ENCODE peak calls at places on chromosomes 16 and 17, in five cellular contexts. H is neuronal stem cell, D is mesenchymal stem cell, Q is H1, J is H9. L is an unnamed sample.

GRCh38 chr16:55480228-55480655 is 1.2 kb downstream of the MMP2 start:
- DNase-seq in H (no peak), D (peak), Q (no peak), J (peak), L (peak)

GRCh38 chr17:8223356-8224063 is 13.1 kb upstream of the AURKB start:
- DNase-seq in H (peak), D (peak), Q (no peak), J (peak), L (no peak)

GRCh38 chr16:30875881-30876791 is 17.7 kb downstream of the BCL7C start:
- DNase-seq in H (no peak), D (peak), Q (no peak), J (no peak), L (peak)

GRCh38 chr16:51228097-51228659 is 77.1 kb upstream of the SALL1 start:
- DNase-seq in H (no peak), D (no peak), Q (no peak), J (no peak), L (no peak)

GRCh38 chr17:31819578-31819977 is 39.5 kb downstream of the COPRS start:
- DNase-seq in H (no peak), D (no peak), Q (no peak), J (no peak), L (peak)

GRCh38 chr17:49104511-49105074 is 28.0 kb upstream of the B4GALNT2 start:
- DNase-seq in H (no peak), D (peak), Q (no peak), J (no peak), L (no peak)

GRCh38 chr17:74460996-74461395 is 5.4 kb upstream of the CD300A start:
- DNase-seq in H (no peak), D (no peak), Q (no peak), J (no peak), L (no peak)

GRCh38 chr16:9457215-9457614 is 365.8 kb downstream of the HAPSTR1 start:
- DNase-seq in H (no peak), D (no peak), Q (no peak), J (no peak), L (no peak)

GRCh38 chr16:58114827-58115825 is 14.1 kb downstream of the CFAP20 start:
- DNase-seq in H (no peak), D (peak), Q (no peak), J (no peak), L (no peak)

GRCh38 chr17:11334493-11334892 is 93.5 kb downstream of the SHISA6 start:
- DNase-seq in H (no peak), D (no peak), Q (no peak), J (no peak), L (no peak)

GRCh38 chr16:17301593-17302135 is 169.1 kb downstream of the XYLT1 start:
- DNase-seq in H (no peak), D (no peak), Q (no peak), J (no peak), L (no peak)

GRCh38 chr17:73278465-73279453 is 17.1 kb upstream of the CPSF4L start:
- DNase-seq in H (no peak), D (no peak), Q (no peak), J (peak), L (peak)

GRCh38 chr17:5237541-5238016 is 2.9 kb upstream of the SCIMP start:
- DNase-seq in H (peak), D (peak), Q (peak), J (peak), L (peak)

GRCh38 chr17:2250140-2251095 is 53.2 kb downstream of the SMG6 start:
- DNase-seq in H (no peak), D (no peak), Q (no peak), J (no peak), L (no peak)

GRCh38 chr16:86211800-86212199 is 298.5 kb upstream of the FOXF1 start:
- DNase-seq in H (no peak), D (no peak), Q (no peak), J (no peak), L (no peak)
- H2BK12ac ChIP-seq in H (no peak), D (peak), Q (no peak), J (no peak), L (no peak)

DNA sequence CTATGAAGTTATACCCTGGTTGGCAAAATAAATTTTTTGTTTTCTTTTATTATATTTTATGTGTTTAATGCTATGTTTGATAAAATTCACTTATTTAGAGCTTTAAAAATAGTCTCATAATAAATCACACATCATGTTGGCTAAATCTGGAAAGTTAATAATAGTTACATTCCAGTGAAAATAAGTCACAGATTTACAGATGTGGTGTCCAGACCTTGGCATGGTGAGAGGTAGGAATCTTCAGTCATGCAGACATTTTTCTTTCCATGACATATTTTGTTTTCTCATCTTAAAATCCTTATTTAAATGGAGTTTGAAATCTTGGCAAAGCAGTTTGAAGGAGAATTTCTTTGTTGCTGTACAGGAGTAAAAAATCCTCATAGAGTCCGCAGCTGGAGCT is 48.1 kb upstream of the GOSR1 start:
- DNase-seq in H (no peak), D (no peak), Q (no peak), J (no peak), L (no peak)
- H3K27ac ChIP-seq in H (no peak), D (peak), Q (no peak), J (no peak), L (no peak)

GRCh38 chr17:59785091-59785799 is 77.8 kb downstream of the VMP1 start:
- DNase-seq in H (no peak), D (no peak), Q (no peak), J (no peak), L (no peak)

GRCh38 chr17:59790936-59791335 is 83.5 kb downstream of the VMP1 start:
- DNase-seq in H (no peak), D (no peak), Q (no peak), J (no peak), L (no peak)

GRCh38 chr17:59786536-59787319 is 79.3 kb downstream of the VMP1 start:
- DNase-seq in H (no peak), D (peak), Q (peak), J (peak), L (peak)

GRCh38 chr17:59783221-59784016 is 76.0 kb downstream of the VMP1 start:
- DNase-seq in H (no peak), D (peak), Q (no peak), J (no peak), L (no peak)

DNA sequence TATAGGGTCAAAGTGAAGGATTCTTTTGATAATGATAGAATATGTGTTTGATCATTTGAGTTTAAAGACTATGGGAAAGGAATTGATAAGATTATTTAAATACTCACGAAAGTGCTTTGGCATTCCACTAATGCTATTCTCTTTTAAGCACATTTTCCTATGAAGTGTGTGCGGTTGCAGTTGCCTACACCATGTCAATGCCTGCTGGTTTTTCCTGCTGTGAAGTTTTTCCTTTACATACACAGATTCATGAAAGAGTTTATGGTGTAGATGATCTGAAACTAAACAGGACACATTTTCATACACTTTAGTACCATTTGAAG is 78.7 kb downstream of the VMP1 start:
- DNase-seq in H (no peak), D (no peak), Q (no peak), J (no peak), L (no peak)
- H2BK12ac ChIP-seq in H (no peak), D (no peak), Q (no peak), J (no peak), L (no peak)

GRCh38 chr16:15952265-15952711 is 2.9 kb downstream of the ABCC1 start:
- DNase-seq in H (no peak), D (peak), Q (no peak), J (no peak), L (no peak)
- H3K27ac ChIP-seq in H (no peak), D (no peak), Q (no peak), J (no peak), L (no peak)